ENCODE peak calls at places on chromosomes 2 and 18, in seven cellular contexts. N is colonic mucosa; Y is Karpas-422; A is right cardiac atrium; L is stomach; C is CD8-positive, alpha-beta T cell; S is osteoblast. K is an unnamed sample. For H3K4me1, the result is how much of the 10 kb centered on the place peaks cover.

GRCh38 chr2:51990684-51991083 is 958.8 kb upstream of the NRXN1 start:
- DNase-seq in N (no peak), Y (no peak), A (no peak), L (no peak), C (no peak), S (no peak), K (no peak)

GRCh38 chr2:100513650-100514049 is 43.4 kb downstream of the NMS start:
- DNase-seq in N (no peak), Y (peak), A (no peak), L (no peak), C (no peak), S (no peak), K (no peak)

GRCh38 chr18:22282311-22283235 is 113.2 kb downstream of the GATA6 start:
- DNase-seq in N (no peak), Y (no peak), A (no peak), L (no peak), C (no peak), S (peak), K (no peak)

GRCh38 chr2:112725545-112726457 is 5.0 kb downstream of the NT5DC4 start:
- DNase-seq in N (no peak), Y (no peak), A (no peak), L (no peak), C (no peak), S (no peak), K (no peak)

GRCh38 chr18:8797206-8797605 is 91.8 kb downstream of the MTCL1 start:
- DNase-seq in N (peak), Y (no peak), A (no peak), L (peak), C (no peak), S (peak), K (no peak)

GRCh38 chr2:45896281-45896680 is 244.8 kb downstream of the PRKCE start:
- DNase-seq in N (no peak), Y (no peak), A (no peak), L (no peak), C (no peak), S (no peak), K (no peak)

GRCh38 chr2:26471278-26471677 is 6.6 kb downstream of the OTOF start:
- DNase-seq in N (no peak), Y (no peak), A (no peak), L (no peak), C (no peak), S (peak), K (no peak)

GRCh38 chr2:84435331-84436081 is 23.6 kb downstream of the SUCLG1 start:
- DNase-seq in N (no peak), Y (no peak), A (peak), L (no peak), C (no peak), S (no peak), K (peak)

GRCh38 chr2:184598313-184599053 is at the start of gene ZNF804A:
- DNase-seq in N (peak), Y (peak), A (peak), L (peak), C (no peak), S (peak), K (peak)

GRCh38 chr18:421236-422155 is 79.0 kb downstream of the COLEC12 start:
- DNase-seq in N (no peak), Y (no peak), A (no peak), L (no peak), C (no peak), S (peak), K (no peak)

GRCh38 chr2:237437566-237437965 is 23.6 kb upstream of the COL6A3 start:
- DNase-seq in N (no peak), Y (peak), A (no peak), L (no peak), C (no peak), S (no peak), K (no peak)

GRCh38 chr18:11496561-11497172 is 112.7 kb upstream of the SLC35G4 start:
- DNase-seq in N (no peak), Y (no peak), A (peak), L (no peak), C (no peak), S (no peak), K (no peak)

GRCh38 chr2:157055660-157056199 is 201.8 kb upstream of the GALNT5 start:
- DNase-seq in N (no peak), Y (no peak), A (no peak), L (no peak), C (no peak), S (no peak), K (no peak)

GRCh38 chr18:10840768-10841167 is 308.6 kb downstream of the PIEZO2 start:
- DNase-seq in N (no peak), Y (no peak), A (no peak), L (no peak), C (no peak), S (no peak), K (no peak)

GRCh38 chr2:3127710-3128109 is 249.9 kb downstream of the EIPR1 start:
- DNase-seq in N (no peak), Y (no peak), A (no peak), L (no peak), C (no peak), S (no peak), K (no peak)

GRCh38 chr18:24417465-24417864 is 9.0 kb upstream of the IMPACT start:
- DNase-seq in N (no peak), Y (no peak), A (no peak), L (no peak), C (no peak), S (no peak), K (no peak)

GRCh38 chr2:46383113-46383395 is 85.8 kb downstream of the EPAS1 start:
- DNase-seq in N (no peak), Y (no peak), A (no peak), L (no peak), C (no peak), S (no peak), K (peak)

GRCh38 chr2:231043796-231044195 is 6.5 kb downstream of the C2orf72 start:
- DNase-seq in N (no peak), Y (no peak), A (no peak), L (no peak), C (no peak), S (no peak), K (no peak)

GRCh38 chr2:119264781-119265692 is 41.4 kb downstream of the STEAP3 start:
- DNase-seq in N (peak), Y (peak), A (no peak), L (peak), C (peak), S (peak), K (peak)

GRCh38 chr2:239348563-239349447 is 52.0 kb downstream of the HDAC4 start:
- DNase-seq in N (peak), Y (no peak), A (no peak), L (no peak), C (no peak), S (no peak), K (peak)

GRCh38 chr18:8359076-8359475 is 250.2 kb upstream of the RAB12 start:
- DNase-seq in N (no peak), Y (no peak), A (peak), L (no peak), C (no peak), S (no peak), K (no peak)

GRCh38 chr2:171365232-171365631 is 68.6 kb downstream of the METTL8 start:
- DNase-seq in N (peak), Y (no peak), A (no peak), L (no peak), C (no peak), S (no peak), K (no peak)

GRCh38 chr2:100406120-100406508 is 11.4 kb downstream of the CHST10 start:
- DNase-seq in N (no peak), Y (no peak), A (no peak), L (no peak), C (no peak), S (no peak), K (no peak)

GRCh38 chr2:64405476-64406406 is 48.2 kb upstream of the LGALSL start:
- DNase-seq in N (peak), Y (no peak), A (peak), L (no peak), C (no peak), S (peak), K (no peak)

GRCh38 chr2:179525340-179525739 is 260.7 kb upstream of the SESTD1 start:
- DNase-seq in N (no peak), Y (no peak), A (no peak), L (no peak), C (no peak), S (no peak), K (no peak)

GRCh38 chr2:240902615-240903041 is 3.5 kb upstream of the CROCC2 start:
- DNase-seq in N (no peak), Y (no peak), A (peak), L (no peak), C (no peak), S (peak), K (no peak)

GRCh38 chr2:55162284-55163006 is 69.6 kb downstream of the CLHC1 start:
- DNase-seq in N (no peak), Y (no peak), A (no peak), L (no peak), C (no peak), S (no peak), K (no peak)

GRCh38 chr2:26088038-26088643 is 54.3 kb downstream of the RAB10 start:
- DNase-seq in N (no peak), Y (peak), A (no peak), L (no peak), C (no peak), S (peak), K (no peak)

GRCh38 chr2:172248381-172249173 is 145.9 kb upstream of the DLX2 start:
- DNase-seq in N (no peak), Y (no peak), A (no peak), L (no peak), C (no peak), S (no peak), K (no peak)

GRCh38 chr18:61991201-61991600 is 98.4 kb upstream of the RNF152 start:
- DNase-seq in N (no peak), Y (no peak), A (peak), L (no peak), C (no peak), S (no peak), K (no peak)

GRCh38 chr2:144629937-144630336 is 110.0 kb upstream of the ZEB2 start:
- DNase-seq in N (no peak), Y (no peak), A (no peak), L (no peak), C (no peak), S (no peak), K (no peak)

GRCh38 chr2:138274421-138275291 is 226.9 kb upstream of the SPOPL start:
- DNase-seq in N (peak), Y (no peak), A (no peak), L (no peak), C (no peak), S (no peak), K (no peak)

GRCh38 chr2:3223080-3223923 is 154.3 kb downstream of the EIPR1 start:
- DNase-seq in N (no peak), Y (no peak), A (no peak), L (no peak), C (peak), S (no peak), K (peak)

GRCh38 chr2:214322662-214323061 is 88.2 kb upstream of the VWC2L start:
- DNase-seq in N (no peak), Y (no peak), A (no peak), L (no peak), C (no peak), S (peak), K (no peak)

GRCh38 chr2:60426341-60426740 is 127.1 kb downstream of the BCL11A start:
- DNase-seq in N (no peak), Y (no peak), A (no peak), L (no peak), C (no peak), S (no peak), K (no peak)

GRCh38 chr2:56184500-56184996 is 758 bp downstream of the CCDC85A start:
- DNase-seq in N (peak), Y (no peak), A (peak), L (no peak), C (no peak), S (no peak), K (peak)

GRCh38 chr2:127525692-127526141 is 572 bp downstream of the IWS1 start:
- DNase-seq in N (peak), Y (peak), A (no peak), L (no peak), C (peak), S (no peak), K (peak)
- H3K4me1 ChIP-seq in N (under half), Y (under half), A (under half), L (under half), C (under half), S (under half), K (under half)

DNA sequence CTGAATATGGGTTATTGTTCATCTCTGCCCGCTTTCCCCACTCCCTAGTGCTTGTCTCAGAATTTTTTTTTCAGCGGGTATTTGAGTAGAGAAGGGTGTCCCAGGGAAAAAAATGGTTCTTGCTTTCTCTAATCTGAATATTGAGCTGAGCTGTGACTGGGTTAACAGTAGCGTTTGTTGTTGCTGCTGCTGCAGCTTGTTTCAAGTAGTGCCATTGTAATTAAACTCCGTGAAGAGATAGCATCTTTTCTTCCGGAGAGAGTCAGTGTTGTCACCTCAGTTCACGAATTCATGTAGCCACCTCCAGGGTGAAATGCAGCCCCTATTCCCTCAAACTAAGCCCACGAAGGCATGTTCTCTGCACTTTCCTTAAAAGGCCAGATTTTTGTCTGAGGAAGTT is 1.5 kb upstream of the AAK1 start:
- DNase-seq in N (no peak), Y (no peak), A (no peak), L (no peak), C (peak), S (peak), K (no peak)
- H3K4me1 ChIP-seq in N (under half), Y (under half), A (under half), L (half or more), C (half or more), S (under half), K (under half)

DNA sequence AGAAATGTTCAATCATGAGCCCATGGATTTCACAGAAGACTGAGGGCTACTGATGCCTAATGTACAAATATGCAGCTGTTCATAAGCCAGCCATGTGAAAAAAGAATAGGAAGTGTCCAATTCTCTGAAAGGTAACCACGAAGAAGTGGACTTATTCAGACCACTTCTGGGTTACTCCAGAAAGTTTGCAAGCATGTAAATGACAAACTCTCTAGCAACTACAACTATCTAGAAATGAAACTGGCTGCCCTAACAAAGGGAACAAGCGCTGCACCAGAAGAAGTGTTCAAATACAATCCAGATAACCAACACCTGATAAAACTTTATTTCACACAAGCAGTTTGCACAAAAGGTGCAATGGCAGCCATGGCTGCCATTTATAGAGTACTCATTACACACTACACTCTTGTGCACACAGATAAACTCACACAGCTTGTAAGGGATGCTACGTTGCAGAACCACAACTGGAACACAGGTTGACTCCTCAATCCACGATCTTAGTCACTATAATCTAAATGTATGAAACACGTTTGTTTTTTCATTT is 13.9 kb downstream of the MBOAT2 start:
- DNase-seq in N (no peak), Y (no peak), A (no peak), L (no peak), C (no peak), S (no peak), K (no peak)
- H3K4me1 ChIP-seq in N (under half), Y (under half), A (under half), L (under half), C (under half), S (half or more), K (under half)

DNA sequence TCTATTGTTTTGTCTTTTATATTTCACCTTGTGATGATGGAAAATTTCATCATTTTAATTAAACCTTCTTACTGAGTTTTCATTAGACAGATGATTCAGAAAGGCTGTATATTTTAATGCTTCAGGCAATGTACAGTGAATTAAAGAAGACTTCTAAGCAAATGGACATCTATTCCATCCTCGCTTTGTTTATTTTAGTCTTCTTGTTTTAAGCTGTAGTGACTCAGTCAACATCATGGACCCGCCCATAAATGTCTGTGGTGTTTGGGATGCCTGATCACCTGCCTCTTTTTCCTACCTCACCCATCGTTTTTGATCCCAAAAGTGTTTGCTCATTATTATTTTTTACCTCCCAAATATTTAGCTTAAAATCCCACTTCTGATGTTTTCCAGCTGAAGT is 43.1 kb downstream of the KYNU start:
- DNase-seq in N (no peak), Y (no peak), A (no peak), L (no peak), C (no peak), S (no peak), K (no peak)
- H3K4me1 ChIP-seq in N (under half), Y (under half), A (under half), L (under half), C (under half), S (under half), K (under half)

GRCh38 chr2:127453392-127454171 is 35.4 kb downstream of the PROC start:
- DNase-seq in N (no peak), Y (peak), A (no peak), L (no peak), C (no peak), S (no peak), K (no peak)
- H3K4me1 ChIP-seq in N (under half), Y (under half), A (under half), L (under half), C (under half), S (under half), K (under half)

GRCh38 chr2:216014006-216014405 is 655 bp upstream of the MREG start:
- DNase-seq in N (no peak), Y (no peak), A (no peak), L (no peak), C (no peak), S (peak), K (no peak)

GRCh38 chr2:216012133-216012829 is 1.1 kb downstream of the MREG start:
- DNase-seq in N (peak), Y (no peak), A (no peak), L (no peak), C (no peak), S (peak), K (no peak)

GRCh38 chr2:216014986-216015385 is 1.6 kb upstream of the MREG start:
- DNase-seq in N (no peak), Y (no peak), A (no peak), L (no peak), C (no peak), S (peak), K (no peak)

GRCh38 chr2:216012830-216013079 is 596 bp downstream of the MREG start:
- DNase-seq in N (no peak), Y (no peak), A (no peak), L (no peak), C (no peak), S (no peak), K (no peak)

GRCh38 chr2:216013080-216013909 is at the start of gene MREG:
- DNase-seq in N (peak), Y (peak), A (peak), L (peak), C (peak), S (peak), K (peak)
- H3K4me1 ChIP-seq in N (under half), Y (under half), A (under half), L (under half), C (under half), S (under half), K (under half)

GRCh38 chr2:23029111-23029510 is 355.9 kb upstream of the KLHL29 start:
- DNase-seq in N (no peak), Y (no peak), A (no peak), L (no peak), C (no peak), S (no peak), K (no peak)

GRCh38 chr2:23023722-23024121 is 361.3 kb upstream of the KLHL29 start:
- DNase-seq in N (no peak), Y (no peak), A (no peak), L (no peak), C (no peak), S (no peak), K (no peak)

GRCh38 chr2:23027396-23027795 is 357.6 kb upstream of the KLHL29 start:
- DNase-seq in N (no peak), Y (peak), A (no peak), L (no peak), C (no peak), S (no peak), K (no peak)

GRCh38 chr2:23028106-23028505 is 356.9 kb upstream of the KLHL29 start:
- DNase-seq in N (no peak), Y (peak), A (no peak), L (no peak), C (no peak), S (no peak), K (no peak)

GRCh38 chr2:23026671-23027070 is 358.3 kb upstream of the KLHL29 start:
- DNase-seq in N (no peak), Y (peak), A (no peak), L (no peak), C (no peak), S (no peak), K (no peak)
- H3K4me1 ChIP-seq in N (under half), Y (half or more), A (under half), L (under half), C (under half), S (under half), K (under half)

DNA sequence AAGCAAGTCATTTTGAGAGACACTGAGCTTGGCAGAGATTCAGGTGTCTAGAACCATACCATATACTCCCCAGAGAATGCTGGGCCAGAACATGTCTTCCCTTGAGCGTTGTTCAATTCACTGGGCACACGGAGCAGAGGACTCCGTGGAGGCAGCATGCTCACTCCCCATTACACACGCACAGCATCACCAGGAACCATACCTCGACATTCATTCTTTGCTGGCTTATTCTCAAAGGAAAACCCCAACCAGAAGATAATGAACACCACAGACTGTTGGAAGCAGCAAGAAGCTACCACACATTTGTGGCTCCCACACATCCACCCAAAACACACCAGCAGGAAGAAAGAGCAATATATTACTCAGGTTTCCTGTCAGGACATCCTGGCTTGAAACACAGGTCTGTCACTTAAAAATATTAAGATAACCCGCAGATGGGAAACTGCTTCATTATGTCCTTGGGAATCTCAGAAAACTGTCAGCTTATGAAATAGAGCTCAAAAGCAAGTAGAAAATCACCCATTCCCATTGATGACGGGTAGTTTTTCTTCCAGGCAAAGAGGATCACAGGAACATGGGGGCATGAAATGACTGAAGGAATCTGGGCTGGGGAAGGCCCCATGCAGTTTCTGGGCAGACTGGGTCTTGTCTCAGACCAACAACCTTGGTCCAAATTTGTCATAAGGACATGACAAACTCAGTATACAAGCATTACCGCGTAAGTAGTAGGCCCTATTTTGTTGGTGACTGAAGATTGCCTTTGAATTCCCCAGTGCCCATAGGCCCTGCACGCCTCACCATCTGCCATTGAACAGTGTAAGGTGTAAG is 46.5 kb downstream of the PCBP1 start:
- DNase-seq in N (no peak), Y (peak), A (no peak), L (no peak), C (no peak), S (no peak), K (no peak)
- H3K4me1 ChIP-seq in N (under half), Y (under half), A (under half), L (half or more), C (half or more), S (under half), K (under half)